ENCODE peak calls at places on chromosome 6, in nine cellular contexts. One of them, this sample, is unnamed.

GRCh38 chr6:144922120-144922722 is 637.1 kb downstream of the UTRN start:
- DNase-seq in fibroblast of mammary gland: peak; percentile 87
- DNase-seq in activated gamma-delta T cell treated with Interleukin-2 at 50 U/mL for 16 hours: no peak
- DNase-seq in AG10803: peak; percentile 93
- DNase-seq in hypothalamus: no peak
- DNase-seq in stimulated activated naive CD8-positive, alpha-beta T cell treated with anti-CD3 and anti-CD28 coated beads, Interleukin-15, Interleukin-2, amounts not matched to agents 100 U/mL and 50 U/mL, for 24 hours: no peak
- DNase-seq in midbrain: no peak
- DNase-seq in NCI-H1092 treated with DMSO at 0.1 percent for 48 hours: peak; percentile 5
- DNase-seq in smooth muscle cell of the brain vasculature: no peak
- DNase-seq in this sample: no peak

GRCh38 chr6:11161031-11161966 is 49.8 kb upstream of the ERVFRD-1 start:
- DNase-seq in fibroblast of mammary gland: no peak
- DNase-seq in activated gamma-delta T cell treated with Interleukin-2 at 50 U/mL for 16 hours: no peak
- DNase-seq in AG10803: peak; percentile 45
- DNase-seq in hypothalamus: no peak
- DNase-seq in stimulated activated naive CD8-positive, alpha-beta T cell treated with anti-CD3 and anti-CD28 coated beads, Interleukin-15, Interleukin-2, amounts not matched to agents 100 U/mL and 50 U/mL, for 24 hours: no peak
- DNase-seq in midbrain: peak; percentile 64
- DNase-seq in NCI-H1092 treated with DMSO at 0.1 percent for 48 hours: no peak
- DNase-seq in smooth muscle cell of the brain vasculature: no peak
- DNase-seq in this sample: peak; percentile 32

GRCh38 chr6:44699851-44700250 is 312.3 kb downstream of the CDC5L start:
- DNase-seq in fibroblast of mammary gland: no peak
- DNase-seq in activated gamma-delta T cell treated with Interleukin-2 at 50 U/mL for 16 hours: no peak
- DNase-seq in AG10803: peak; percentile 52
- DNase-seq in hypothalamus: no peak
- DNase-seq in stimulated activated naive CD8-positive, alpha-beta T cell treated with anti-CD3 and anti-CD28 coated beads, Interleukin-15, Interleukin-2, amounts not matched to agents 100 U/mL and 50 U/mL, for 24 hours: no peak
- DNase-seq in midbrain: no peak
- DNase-seq in NCI-H1092 treated with DMSO at 0.1 percent for 48 hours: no peak
- DNase-seq in smooth muscle cell of the brain vasculature: no peak
- DNase-seq in this sample: no peak

GRCh38 chr6:134211297-134211696 is 106.6 kb downstream of the SGK1 start:
- DNase-seq in fibroblast of mammary gland: no peak
- DNase-seq in activated gamma-delta T cell treated with Interleukin-2 at 50 U/mL for 16 hours: no peak
- DNase-seq in AG10803: no peak
- DNase-seq in hypothalamus: no peak
- DNase-seq in stimulated activated naive CD8-positive, alpha-beta T cell treated with anti-CD3 and anti-CD28 coated beads, Interleukin-15, Interleukin-2, amounts not matched to agents 100 U/mL and 50 U/mL, for 24 hours: no peak
- DNase-seq in midbrain: peak; percentile 56
- DNase-seq in NCI-H1092 treated with DMSO at 0.1 percent for 48 hours: no peak
- DNase-seq in smooth muscle cell of the brain vasculature: no peak
- DNase-seq in this sample: no peak

GRCh38 chr6:22025468-22026159 is 271.2 kb downstream of the PRL start:
- DNase-seq in fibroblast of mammary gland: peak; percentile 64
- DNase-seq in activated gamma-delta T cell treated with Interleukin-2 at 50 U/mL for 16 hours: no peak
- DNase-seq in AG10803: peak; percentile 60
- DNase-seq in hypothalamus: peak; percentile 2
- DNase-seq in stimulated activated naive CD8-positive, alpha-beta T cell treated with anti-CD3 and anti-CD28 coated beads, Interleukin-15, Interleukin-2, amounts not matched to agents 100 U/mL and 50 U/mL, for 24 hours: peak; percentile 5
- DNase-seq in midbrain: peak; percentile 15
- DNase-seq in NCI-H1092 treated with DMSO at 0.1 percent for 48 hours: no peak
- DNase-seq in smooth muscle cell of the brain vasculature: peak; percentile 10
- DNase-seq in this sample: peak; percentile 98

GRCh38 chr6:136646377-136646776 is 96.2 kb upstream of the MAP7 start:
- DNase-seq in fibroblast of mammary gland: peak; percentile 43
- DNase-seq in activated gamma-delta T cell treated with Interleukin-2 at 50 U/mL for 16 hours: no peak
- DNase-seq in AG10803: peak; percentile 59
- DNase-seq in hypothalamus: no peak
- DNase-seq in stimulated activated naive CD8-positive, alpha-beta T cell treated with anti-CD3 and anti-CD28 coated beads, Interleukin-15, Interleukin-2, amounts not matched to agents 100 U/mL and 50 U/mL, for 24 hours: no peak
- DNase-seq in midbrain: no peak
- DNase-seq in NCI-H1092 treated with DMSO at 0.1 percent for 48 hours: no peak
- DNase-seq in smooth muscle cell of the brain vasculature: no peak
- DNase-seq in this sample: peak; percentile 33

GRCh38 chr6:156564128-156564806 is 212.9 kb upstream of the ARID1B start:
- DNase-seq in fibroblast of mammary gland: peak; percentile 56
- DNase-seq in activated gamma-delta T cell treated with Interleukin-2 at 50 U/mL for 16 hours: peak; percentile 75
- DNase-seq in AG10803: peak; percentile 54
- DNase-seq in hypothalamus: peak; percentile 58
- DNase-seq in stimulated activated naive CD8-positive, alpha-beta T cell treated with anti-CD3 and anti-CD28 coated beads, Interleukin-15, Interleukin-2, amounts not matched to agents 100 U/mL and 50 U/mL, for 24 hours: peak; percentile 85
- DNase-seq in midbrain: peak; percentile 80
- DNase-seq in NCI-H1092 treated with DMSO at 0.1 percent for 48 hours: peak; percentile 77
- DNase-seq in smooth muscle cell of the brain vasculature: peak; percentile 24
- DNase-seq in this sample: peak; percentile 71

GRCh38 chr6:31350973-31351733 is 5.8 kb downstream of the HLA-B start:
- DNase-seq in fibroblast of mammary gland: no peak
- DNase-seq in activated gamma-delta T cell treated with Interleukin-2 at 50 U/mL for 16 hours: peak; percentile 11
- DNase-seq in AG10803: no peak
- DNase-seq in hypothalamus: no peak
- DNase-seq in stimulated activated naive CD8-positive, alpha-beta T cell treated with anti-CD3 and anti-CD28 coated beads, Interleukin-15, Interleukin-2, amounts not matched to agents 100 U/mL and 50 U/mL, for 24 hours: no peak
- DNase-seq in midbrain: no peak
- DNase-seq in NCI-H1092 treated with DMSO at 0.1 percent for 48 hours: no peak
- DNase-seq in smooth muscle cell of the brain vasculature: no peak
- DNase-seq in this sample: no peak

GRCh38 chr6:102525336-102525735 is 1131.8 kb downstream of the GRIK2 start:
- DNase-seq in fibroblast of mammary gland: no peak
- DNase-seq in activated gamma-delta T cell treated with Interleukin-2 at 50 U/mL for 16 hours: no peak
- DNase-seq in AG10803: no peak
- DNase-seq in hypothalamus: no peak
- DNase-seq in stimulated activated naive CD8-positive, alpha-beta T cell treated with anti-CD3 and anti-CD28 coated beads, Interleukin-15, Interleukin-2, amounts not matched to agents 100 U/mL and 50 U/mL, for 24 hours: no peak
- DNase-seq in midbrain: no peak
- DNase-seq in NCI-H1092 treated with DMSO at 0.1 percent for 48 hours: no peak
- DNase-seq in smooth muscle cell of the brain vasculature: no peak
- DNase-seq in this sample: no peak

GRCh38 chr6:63307581-63308246 is 12.1 kb downstream of the LGSN start:
- DNase-seq in fibroblast of mammary gland: peak; percentile 65
- DNase-seq in activated gamma-delta T cell treated with Interleukin-2 at 50 U/mL for 16 hours: no peak
- DNase-seq in AG10803: peak; percentile 51
- DNase-seq in hypothalamus: no peak
- DNase-seq in stimulated activated naive CD8-positive, alpha-beta T cell treated with anti-CD3 and anti-CD28 coated beads, Interleukin-15, Interleukin-2, amounts not matched to agents 100 U/mL and 50 U/mL, for 24 hours: no peak
- DNase-seq in midbrain: no peak
- DNase-seq in NCI-H1092 treated with DMSO at 0.1 percent for 48 hours: peak; percentile 0
- DNase-seq in smooth muscle cell of the brain vasculature: no peak
- DNase-seq in this sample: peak; percentile 70

GRCh38 chr6:140058846-140059245 is 684.4 kb upstream of the CITED2 start:
- DNase-seq in fibroblast of mammary gland: no peak
- DNase-seq in activated gamma-delta T cell treated with Interleukin-2 at 50 U/mL for 16 hours: no peak
- DNase-seq in AG10803: no peak
- DNase-seq in hypothalamus: no peak
- DNase-seq in stimulated activated naive CD8-positive, alpha-beta T cell treated with anti-CD3 and anti-CD28 coated beads, Interleukin-15, Interleukin-2, amounts not matched to agents 100 U/mL and 50 U/mL, for 24 hours: no peak
- DNase-seq in midbrain: no peak
- DNase-seq in NCI-H1092 treated with DMSO at 0.1 percent for 48 hours: no peak
- DNase-seq in smooth muscle cell of the brain vasculature: no peak
- DNase-seq in this sample: no peak

This sample was measured in fibroblast of pulmonary artery.